ENCODE peak calls at places on chromosomes 1 and 21, in nine cellular contexts. T is thoracic aorta, K is Calu3, O is kidney epithelial cell, I is brain microvascular endothelial cell, S is lower leg skin, V is psoas muscle, L is osteocyte, J is epithelial cell of esophagus. M is an unnamed sample.

GRCh38 chr1:167821969-167822685 is 91.8 kb downstream of the ADCY10 start:
- DNase-seq in T (no peak), K (peak), O (no peak), I (no peak), S (no peak), V (no peak), L (no peak), J (no peak), M (no peak)

GRCh38 chr21:41752231-41752681 is 14.6 kb downstream of the RIPK4 start:
- DNase-seq in T (no peak), K (no peak), O (no peak), I (no peak), S (no peak), V (no peak), L (no peak), J (peak), M (no peak)

GRCh38 chr1:174428033-174428432 is 19.7 kb upstream of the GPR52 start:
- DNase-seq in T (no peak), K (no peak), O (no peak), I (peak), S (no peak), V (no peak), L (no peak), J (peak), M (no peak)

GRCh38 chr1:33502726-33503125 is 30.3 kb downstream of the ZSCAN20 start:
- DNase-seq in T (no peak), K (no peak), O (no peak), I (peak), S (no peak), V (no peak), L (no peak), J (peak), M (no peak)

GRCh38 chr1:153944005-153944821 is 2.3 kb downstream of the DENND4B start:
- DNase-seq in T (no peak), K (no peak), O (no peak), I (no peak), S (no peak), V (no peak), L (no peak), J (no peak), M (no peak)

GRCh38 chr1:16967095-16967567 is 13.3 kb downstream of the MFAP2 start:
- DNase-seq in T (no peak), K (no peak), O (no peak), I (peak), S (no peak), V (no peak), L (no peak), J (no peak), M (peak)

GRCh38 chr1:53725238-53725689 is 13.7 kb downstream of the GLIS1 start:
- DNase-seq in T (no peak), K (no peak), O (no peak), I (no peak), S (no peak), V (no peak), L (no peak), J (no peak), M (no peak)

GRCh38 chr1:225498539-225499135 is 70.8 kb upstream of the LBR start:
- DNase-seq in T (no peak), K (no peak), O (no peak), I (no peak), S (no peak), V (no peak), L (no peak), J (no peak), M (no peak)

GRCh38 chr1:64881281-64881680 is 85.1 kb downstream of the JAK1 start:
- DNase-seq in T (no peak), K (no peak), O (no peak), I (peak), S (no peak), V (no peak), L (no peak), J (peak), M (no peak)

GRCh38 chr1:185207980-185208602 is 51.1 kb downstream of the SWT1 start:
- DNase-seq in T (no peak), K (no peak), O (no peak), I (no peak), S (no peak), V (no peak), L (no peak), J (peak), M (no peak)

GRCh38 chr1:245172026-245172425 is 17.2 kb downstream of the KIF26B start:
- DNase-seq in T (no peak), K (no peak), O (no peak), I (no peak), S (no peak), V (no peak), L (peak), J (no peak), M (no peak)

GRCh38 chr1:207824691-207825090 is 72.8 kb downstream of the CD46 start:
- DNase-seq in T (no peak), K (no peak), O (no peak), I (peak), S (peak), V (peak), L (no peak), J (peak), M (no peak)

GRCh38 chr1:175267716-175268416 is 75.3 kb upstream of the KIAA0040 start:
- DNase-seq in T (no peak), K (no peak), O (no peak), I (no peak), S (no peak), V (peak), L (no peak), J (no peak), M (no peak)

GRCh38 chr1:154469844-154470417 is 32.1 kb upstream of the TDRD10 start:
- DNase-seq in T (no peak), K (no peak), O (no peak), I (no peak), S (no peak), V (no peak), L (no peak), J (no peak), M (no peak)

GRCh38 chr1:169968174-169968573 is 74.5 kb upstream of the SCYL3 start:
- DNase-seq in T (no peak), K (no peak), O (no peak), I (no peak), S (no peak), V (no peak), L (no peak), J (no peak), M (no peak)

GRCh38 chr1:173149887-173150286 is 57.2 kb downstream of the TNFSF4 start:
- DNase-seq in T (no peak), K (no peak), O (no peak), I (peak), S (no peak), V (no peak), L (no peak), J (peak), M (no peak)

GRCh38 chr1:93633313-93633712 is 48.3 kb downstream of the BCAR3 start:
- DNase-seq in T (no peak), K (no peak), O (no peak), I (no peak), S (no peak), V (no peak), L (no peak), J (no peak), M (no peak)

GRCh38 chr1:56491441-56491840 is 87.9 kb downstream of the PLPP3 start:
- DNase-seq in T (no peak), K (peak), O (no peak), I (peak), S (no peak), V (no peak), L (no peak), J (no peak), M (peak)

GRCh38 chr1:214895226-214895625 is 187.3 kb upstream of the KCNK2 start:
- DNase-seq in T (no peak), K (no peak), O (no peak), I (no peak), S (no peak), V (no peak), L (no peak), J (no peak), M (no peak)

GRCh38 chr1:26044971-26045711 is 777 bp downstream of the SLC30A2 start:
- DNase-seq in T (no peak), K (no peak), O (no peak), I (no peak), S (no peak), V (no peak), L (no peak), J (no peak), M (no peak)

GRCh38 chr21:16159971-16160350 is 430.2 kb downstream of the USP25 start:
- DNase-seq in T (no peak), K (no peak), O (no peak), I (no peak), S (no peak), V (no peak), L (no peak), J (no peak), M (no peak)

DNA sequence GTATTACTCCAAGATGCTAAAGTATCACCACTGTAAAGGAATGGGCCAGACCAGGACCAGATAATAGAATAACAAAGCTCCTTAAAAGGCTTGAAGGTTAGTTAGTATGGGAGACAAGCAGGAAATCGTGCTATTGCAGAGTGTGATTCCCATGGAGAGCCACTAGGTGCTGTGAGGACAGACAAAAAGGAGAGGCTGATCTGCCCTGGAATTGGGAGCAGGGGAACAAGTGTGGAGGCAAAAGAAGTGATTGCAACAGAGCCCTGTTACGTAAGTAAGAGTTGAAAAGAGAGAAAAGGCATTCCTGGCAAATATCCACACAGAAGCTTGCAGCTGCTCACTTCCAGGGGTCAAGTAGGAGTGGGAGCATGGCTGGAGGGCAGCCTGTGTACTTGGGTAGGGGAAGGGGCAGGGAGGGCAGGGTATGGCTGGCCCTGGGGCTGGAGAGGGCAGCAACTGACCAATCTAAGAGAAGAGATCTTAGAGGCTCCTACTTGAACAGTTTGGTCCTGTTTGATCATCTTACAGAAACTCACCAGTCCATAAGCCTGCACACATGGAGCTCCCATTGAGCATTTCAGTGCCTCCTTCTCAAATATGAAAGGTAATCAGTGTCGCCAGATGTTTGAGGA is 207.7 kb upstream of the GJB5 start:
- DNase-seq in T (no peak), K (peak), O (no peak), I (no peak), S (no peak), V (no peak), L (no peak), J (peak), M (no peak)
- TF ChIP-seq CTCF in T (no peak), K (no peak), O (peak), I (no peak), S (no peak), V (no peak), L (no peak), J (peak), M (no peak)

DNA sequence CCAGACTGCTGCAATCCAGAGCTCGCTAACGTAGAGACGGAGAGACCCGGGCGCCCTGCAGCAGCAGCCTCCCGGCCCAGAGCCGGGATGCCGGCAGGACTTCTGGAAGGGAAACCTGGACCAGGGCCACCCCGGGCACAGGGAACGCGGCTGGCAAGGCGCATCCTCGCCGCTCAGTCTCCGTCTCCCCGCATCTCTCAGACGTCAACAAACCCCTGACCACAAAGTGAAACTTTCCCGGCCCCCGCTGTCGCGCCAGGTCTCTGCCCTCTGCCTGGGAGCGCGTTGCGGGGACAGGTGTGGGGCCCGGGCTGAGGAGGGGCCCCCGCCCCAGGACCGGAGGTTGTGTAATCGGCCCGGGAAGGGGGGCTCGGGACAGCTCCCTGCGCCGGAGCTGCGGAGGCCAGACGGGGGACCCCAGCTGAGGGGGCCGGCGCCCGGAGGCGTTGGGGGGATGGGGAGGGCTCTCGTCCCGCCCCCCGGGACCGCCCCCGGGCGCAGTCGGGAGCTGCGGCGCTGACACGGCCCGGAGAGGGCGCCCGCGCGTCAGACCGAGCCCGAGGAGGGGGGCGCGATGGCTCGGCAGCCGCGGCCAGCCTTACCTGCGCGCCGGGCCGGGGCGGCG is 116.6 kb upstream of the HIVEP3 start:
- DNase-seq in T (no peak), K (peak), O (peak), I (peak), S (peak), V (peak), L (no peak), J (peak), M (peak)
- TF ChIP-seq CTCF in T (peak), K (no peak), O (no peak), I (peak), S (no peak), V (peak), L (peak), J (no peak), M (peak)

GRCh38 chr1:227809026-227809425 is 6.4 kb upstream of the PRSS38 start:
- DNase-seq in T (no peak), K (no peak), O (no peak), I (no peak), S (no peak), V (no peak), L (no peak), J (no peak), M (no peak)

GRCh38 chr1:227803933-227804332 is 11.5 kb upstream of the PRSS38 start:
- DNase-seq in T (no peak), K (no peak), O (no peak), I (no peak), S (no peak), V (no peak), L (no peak), J (no peak), M (no peak)

GRCh38 chr1:227808566-227808965 is 6.9 kb upstream of the PRSS38 start:
- DNase-seq in T (no peak), K (no peak), O (no peak), I (no peak), S (no peak), V (no peak), L (no peak), J (peak), M (no peak)

GRCh38 chr1:227799756-227800155 is 15.7 kb upstream of the PRSS38 start:
- DNase-seq in T (no peak), K (no peak), O (no peak), I (no peak), S (no peak), V (no peak), L (no peak), J (no peak), M (no peak)

GRCh38 chr1:227805606-227806197 is 9.8 kb upstream of the PRSS38 start:
- DNase-seq in T (no peak), K (no peak), O (peak), I (peak), S (no peak), V (no peak), L (no peak), J (peak), M (no peak)
- TF ChIP-seq CTCF in T (no peak), K (no peak), O (no peak), I (no peak), S (no peak), V (no peak), L (no peak), J (peak), M (no peak)

GRCh38 chr1:23720256-23720995 is 22.8 kb upstream of the ELOA start:
- DNase-seq in T (no peak), K (no peak), O (no peak), I (no peak), S (no peak), V (no peak), L (no peak), J (peak), M (no peak)

GRCh38 chr1:23722652-23723051 is 20.6 kb upstream of the ELOA start:
- DNase-seq in T (no peak), K (no peak), O (no peak), I (no peak), S (no peak), V (no peak), L (no peak), J (no peak), M (no peak)

GRCh38 chr1:23719162-23719820 is 24.0 kb upstream of the ELOA start:
- DNase-seq in T (no peak), K (no peak), O (no peak), I (peak), S (no peak), V (peak), L (no peak), J (peak), M (no peak)

DNA sequence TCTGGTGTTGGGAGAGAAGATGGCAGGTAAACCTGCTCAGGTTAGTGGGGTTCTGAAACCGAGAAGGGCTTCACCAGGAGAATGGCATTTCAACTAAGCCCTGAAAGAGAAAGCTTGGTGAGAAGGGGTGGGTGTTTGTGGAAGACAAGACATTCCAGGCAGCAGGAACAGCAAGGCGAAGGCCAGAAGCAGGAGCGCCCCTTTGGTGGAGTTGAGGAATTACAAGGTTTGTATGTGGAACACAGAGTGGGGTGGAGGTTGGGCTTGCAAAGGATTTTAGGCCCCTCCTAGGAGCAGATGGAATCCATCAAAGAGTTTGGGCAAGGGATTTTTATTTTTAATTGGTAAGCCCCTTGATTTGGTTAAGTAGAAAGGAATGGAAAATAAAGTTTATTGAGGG is 24.8 kb upstream of the ELOA start:
- DNase-seq in T (no peak), K (peak), O (no peak), I (peak), S (no peak), V (no peak), L (no peak), J (peak), M (no peak)
- TF ChIP-seq CTCF in T (peak), K (no peak), O (peak), I (peak), S (no peak), V (no peak), L (peak), J (peak), M (peak)

GRCh38 chr1:236753554-236753953 is 41.5 kb upstream of the MTR start:
- DNase-seq in T (no peak), K (peak), O (no peak), I (no peak), S (no peak), V (no peak), L (no peak), J (peak), M (no peak)
- TF ChIP-seq CTCF in T (no peak), K (peak), O (peak), I (peak), S (no peak), V (no peak), L (peak), J (peak), M (peak)

GRCh38 chr1:151485685-151486255 is 25.4 kb upstream of the CGN start:
- DNase-seq in T (no peak), K (no peak), O (no peak), I (peak), S (no peak), V (no peak), L (no peak), J (no peak), M (no peak)
- TF ChIP-seq CTCF in T (no peak), K (no peak), O (no peak), I (no peak), S (no peak), V (no peak), L (no peak), J (no peak), M (no peak)